ENCODE peak calls at places on chromosome 10, in ten cellular contexts. H is body of pancreas, Y is spleen, W is transverse colon, O is uterus, X is lower leg skin, E is esophagus squamous epithelium, M is H54, Z is prostate gland, V is IMR-90. I is an unnamed sample.

GRCh38 chr10:95404864-95405263 is 114.1 kb upstream of the PDLIM1 start:
- DNase-seq in M (no peak), O (no peak), Y (no peak), X (peak; percentile 40), Z (no peak), W (no peak), E (no peak), H (no peak), V (no peak), I (no peak)

GRCh38 chr10:4698075-4698474 is 127.9 kb upstream of the AKR1E2 start:
- DNase-seq in Y (no peak), O (no peak), V (no peak), H (no peak), W (no peak), M (no peak), E (no peak), X (no peak), Z (no peak), I (no peak)

GRCh38 chr10:79387974-79388850 is 40.9 kb downstream of the PPIF start:
- DNase-seq in Y (peak; percentile 51), Z (peak; percentile 2), H (peak; percentile 9), E (no peak), O (no peak), M (no peak), V (no peak), X (peak; percentile 62), W (peak; percentile 5), I (peak; percentile 7)

GRCh38 chr10:89369142-89370105 is 8.4 kb upstream of the IFIT1B start:
- DNase-seq in X (no peak), E (no peak), M (no peak), Z (no peak), Y (no peak), W (no peak), H (no peak), O (peak; percentile 39), V (peak; percentile 60), I (no peak)

GRCh38 chr10:3213174-3213573 is 40.6 kb upstream of the PITRM1 start:
- DNase-seq in E (no peak), Z (no peak), O (peak; percentile 89), M (no peak), H (no peak), V (peak; percentile 4), Y (no peak), X (no peak), W (peak; percentile 26), I (no peak)

GRCh38 chr10:118523775-118524174 is 71.7 kb downstream of the PRLHR start:
- DNase-seq in E (no peak), Y (no peak), X (no peak), H (no peak), W (no peak), M (no peak), O (no peak), V (peak; percentile 5), Z (no peak), I (no peak)

GRCh38 chr10:70729763-70730357 is 55.3 kb downstream of the TBATA start:
- DNase-seq in V (no peak), Y (no peak), M (no peak), W (peak; percentile 14), E (no peak), H (no peak), O (no peak), X (no peak), Z (no peak), I (no peak)

GRCh38 chr10:77401681-77402080 is 235.9 kb downstream of the KCNMA1 start:
- DNase-seq in W (no peak), H (no peak), O (no peak), M (no peak), V (no peak), Y (no peak), Z (no peak), X (no peak), E (no peak), I (no peak)

GRCh38 chr10:659710-660141 is 29.7 kb downstream of the DIP2C start:
- DNase-seq in E (no peak), O (no peak), Z (no peak), Y (no peak), H (no peak), V (peak; percentile 87), M (no peak), W (no peak), X (no peak), I (no peak)

GRCh38 chr10:110919971-110920881 is 822 bp downstream of the SHOC2 start:
- DNase-seq in E (no peak), X (peak; percentile 88), W (peak; percentile 34), V (peak; percentile 17), Z (peak; percentile 22), Y (no peak), O (peak; percentile 43), H (peak; percentile 48), M (peak; percentile 19), I (peak; percentile 32)

GRCh38 chr10:63164045-63164722 is 31.1 kb downstream of the NRBF2 start:
- DNase-seq in Z (peak; percentile 16), Y (no peak), H (peak; percentile 24), X (no peak), E (no peak), W (no peak), O (no peak), V (peak; percentile 44), M (no peak), I (no peak)

DNA sequence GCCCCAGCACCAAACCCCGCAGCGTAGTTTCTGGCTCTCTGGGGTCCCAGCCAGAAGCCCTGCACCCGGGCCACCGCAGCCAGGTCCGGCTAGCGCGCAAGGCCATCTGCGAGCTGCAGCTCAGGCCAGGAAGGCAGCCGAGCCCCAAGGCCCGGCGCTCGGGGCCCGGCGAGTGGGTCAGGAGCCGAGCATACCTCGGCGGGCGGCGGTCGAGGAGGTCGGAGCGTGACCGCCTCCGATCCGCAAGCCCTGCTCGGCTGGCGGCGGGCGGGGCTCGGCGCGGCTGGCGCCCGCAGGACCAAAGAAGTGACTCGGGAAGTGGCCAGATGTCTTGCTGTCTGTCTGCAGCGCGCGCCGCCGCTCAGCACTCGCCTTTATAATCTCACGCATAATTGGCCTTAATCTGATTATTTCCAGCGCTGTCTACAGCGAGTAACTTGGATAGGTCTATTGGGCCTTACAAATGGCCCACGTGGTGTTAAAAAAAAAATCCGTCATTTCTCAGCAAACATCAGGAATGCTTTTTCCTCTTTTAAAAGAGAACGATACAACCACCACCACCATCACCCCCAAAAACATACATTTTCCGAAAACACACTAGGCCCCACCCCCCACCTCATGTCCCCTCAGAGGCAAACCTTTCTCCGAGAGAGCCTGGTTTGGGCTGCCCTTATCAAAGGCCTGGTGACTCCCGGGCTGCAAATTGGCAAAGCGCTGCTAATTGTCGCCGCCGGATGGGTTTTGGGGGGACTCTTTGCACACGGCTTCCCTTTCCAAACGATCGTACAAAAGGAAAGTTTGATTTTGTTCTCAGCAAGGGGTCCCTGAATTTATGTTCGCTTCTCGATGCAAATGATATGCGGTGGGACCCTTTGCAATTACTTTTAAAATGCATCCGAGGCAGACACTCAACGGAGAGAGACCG is at the start of gene DRGX:
- DNase-seq in M (no peak), O (no peak), V (no peak), H (no peak), W (no peak), E (no peak), Y (no peak), Z (no peak), X (peak; percentile 48), I (no peak)
- TF ChIP-seq POLR2A in M (no peak), O (no peak), V (no peak), H (no peak), W (no peak), E (no peak), Y (no peak), Z (no peak), X (no peak), I (no peak)

DNA sequence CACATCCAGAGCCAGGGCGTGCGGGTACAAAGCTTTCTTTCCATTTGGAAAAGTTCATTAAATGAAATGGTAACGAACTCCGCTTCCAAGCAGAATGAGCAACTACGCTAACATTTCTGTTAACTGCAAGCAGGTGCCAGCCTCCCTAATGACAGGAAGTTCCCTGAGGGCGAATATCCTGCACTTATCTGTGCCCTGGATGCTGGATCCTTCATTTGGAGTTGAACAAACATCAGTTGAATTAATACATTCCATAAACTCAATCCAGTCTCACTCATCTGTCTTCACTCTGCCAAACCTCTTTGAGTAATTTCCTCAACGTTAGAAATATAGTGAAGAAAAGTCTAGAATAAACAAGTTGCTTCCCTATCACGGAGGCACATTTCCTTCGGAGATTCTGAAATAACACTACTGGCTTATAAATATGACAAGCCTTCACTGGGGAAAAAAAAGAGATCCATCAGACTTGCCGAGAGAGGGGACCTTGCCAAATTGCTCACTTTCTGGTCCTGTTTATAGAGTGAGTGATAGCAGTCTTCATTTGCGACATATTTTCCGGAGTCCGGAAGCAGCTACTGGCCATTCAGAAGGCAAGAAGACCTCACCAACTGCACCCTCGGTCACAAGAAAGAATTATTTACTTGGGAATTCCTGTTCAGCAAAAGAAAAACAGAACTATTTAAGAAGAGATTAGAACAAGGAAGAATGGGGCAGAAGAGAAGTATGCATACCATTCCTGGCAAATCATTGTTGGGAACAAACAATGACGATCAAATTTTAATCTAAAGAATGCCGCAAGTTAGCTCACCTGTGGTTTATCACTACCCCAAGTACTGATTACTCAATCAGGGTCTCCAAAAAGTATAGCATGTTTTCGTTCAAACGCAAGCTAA is 196.4 kb downstream of the FAM107B start:
- DNase-seq in E (no peak), X (no peak), O (no peak), Y (no peak), M (no peak), W (no peak), Z (no peak), H (no peak), V (peak; percentile 68), I (no peak)
- TF ChIP-seq POLR2A in E (no peak), X (no peak), O (no peak), Y (no peak), M (no peak), W (no peak), Z (no peak), H (no peak), V (no peak), I (no peak)

GRCh38 chr10:93850484-93851015 is 43.2 kb upstream of the SLC35G1 start:
- DNase-seq in H (no peak), O (no peak), M (no peak), V (no peak), E (no peak), X (no peak), W (no peak), Y (no peak), Z (no peak), I (no peak)
- TF ChIP-seq POLR2A in H (no peak), O (no peak), M (no peak), V (no peak), E (no peak), X (no peak), W (no peak), Y (no peak), Z (no peak), I (no peak)

GRCh38 chr10:133272964-133273420 is 3.7 kb downstream of the ADAM8 start:
- DNase-seq in V (no peak), Y (peak; percentile 80), Z (no peak), M (no peak), X (no peak), H (no peak), O (no peak), E (no peak), W (no peak), I (no peak)
- TF ChIP-seq POLR2A in V (no peak), Y (no peak), Z (no peak), M (no peak), X (no peak), H (no peak), O (no peak), E (no peak), W (no peak), I (no peak)

DNA sequence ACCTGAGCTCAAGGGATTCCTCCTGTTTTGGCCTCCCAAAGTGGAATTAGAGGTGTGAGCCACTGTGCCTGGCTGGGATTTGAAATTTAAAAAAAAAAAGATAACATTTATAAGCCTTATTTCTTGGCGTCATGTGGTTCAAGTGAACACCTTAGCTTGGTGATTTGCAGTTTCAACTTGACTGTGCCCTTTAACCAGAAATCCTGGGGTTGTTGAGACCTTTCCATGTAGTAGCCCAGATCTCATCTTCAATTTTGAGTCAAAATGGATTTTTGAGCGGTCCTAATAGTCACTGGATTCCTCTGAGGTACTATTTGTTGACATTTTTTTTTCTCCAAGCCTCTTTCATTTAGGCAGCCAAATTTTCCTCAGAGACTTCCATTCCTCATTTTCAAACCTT is 29.5 kb upstream of the FBXW4 start:
- DNase-seq in Y (no peak), Z (no peak), X (no peak), W (no peak), V (no peak), M (no peak), E (no peak), O (no peak), H (no peak), I (no peak)
- TF ChIP-seq POLR2A in Y (no peak), Z (no peak), X (no peak), W (no peak), V (no peak), M (no peak), E (no peak), O (no peak), H (no peak), I (no peak)